ENCODE peak calls at places on chromosomes 5 and 9, in seven cellular contexts. I, P, Z, R, V, G and U are unnamed samples.

GRCh38 chr9:16336833-16337232 is 533.6 kb downstream of the BNC2 start:
- DNase-seq in I (no peak), P (no peak), Z (no peak), R (no peak), V (no peak), G (no peak), U (no peak)

GRCh38 chr5:132746592-132747063 is 598 bp upstream of the CCNI2 start:
- DNase-seq in I (no peak), P (no peak), Z (peak), R (no peak), V (no peak), G (peak), U (peak)

GRCh38 chr5:138999674-139000073 is 124.5 kb upstream of the LRRTM2 start:
- DNase-seq in I (no peak), P (no peak), Z (no peak), R (no peak), V (no peak), G (no peak), U (no peak)

GRCh38 chr5:40716000-40716399 is 36.3 kb downstream of the PTGER4 start:
- DNase-seq in I (no peak), P (no peak), Z (peak), R (peak), V (no peak), G (no peak), U (no peak)

GRCh38 chr9:97993000-97993399 is 9.9 kb downstream of the ANP32B start:
- DNase-seq in I (no peak), P (no peak), Z (peak), R (no peak), V (no peak), G (no peak), U (no peak)

GRCh38 chr5:38497946-38498345 is 58.5 kb downstream of the LIFR start:
- DNase-seq in I (peak), P (no peak), Z (no peak), R (no peak), V (no peak), G (no peak), U (no peak)

GRCh38 chr5:141864371-141865370 is 13.5 kb downstream of the PCDH1 start:
- DNase-seq in I (no peak), P (no peak), Z (no peak), R (peak), V (no peak), G (no peak), U (no peak)

GRCh38 chr9:108768739-108769138 is 87.0 kb downstream of the ACTL7B start:
- DNase-seq in I (no peak), P (no peak), Z (no peak), R (no peak), V (no peak), G (no peak), U (no peak)

GRCh38 chr5:2611561-2612096 is 139.8 kb downstream of the IRX2 start:
- DNase-seq in I (no peak), P (no peak), Z (no peak), R (no peak), V (no peak), G (no peak), U (no peak)

GRCh38 chr9:19885608-19886007 is 96.8 kb upstream of the SLC24A2 start:
- DNase-seq in I (no peak), P (no peak), Z (no peak), R (no peak), V (no peak), G (no peak), U (no peak)

GRCh38 chr5:75566710-75567309 is 44.4 kb upstream of the ANKDD1B start:
- DNase-seq in I (peak), P (no peak), Z (peak), R (peak), V (peak), G (peak), U (peak)

GRCh38 chr9:135783540-135784245 is 81.7 kb downstream of the KCNT1 start:
- DNase-seq in I (no peak), P (no peak), Z (no peak), R (no peak), V (no peak), G (no peak), U (no peak)

GRCh38 chr5:50606179-50606578 is 60.3 kb upstream of the PARP8 start:
- DNase-seq in I (no peak), P (no peak), Z (peak), R (no peak), V (no peak), G (no peak), U (peak)